ENCODE peak calls at places on chromosome 21, in eight cellular contexts. B is ureter; G is progenitor cell of endocrine pancreas; A is left colon; R is activated CD8-positive, alpha-beta T cell treated with anti-CD3 and anti-CD28 coated beads for 36 hours; S is psoas muscle; Q is cardiac fibroblast; D is T-helper 9 cell. C is an unnamed sample.

GRCh38 chr21:15947707-15948106 is 217.9 kb downstream of the USP25 start:
- DNase-seq in B (no peak), G (no peak), A (no peak), R (no peak), S (no peak), Q (no peak), D (no peak), C (no peak)

GRCh38 chr21:41374867-41375533 is 13.2 kb downstream of the MX2 start:
- DNase-seq in B (no peak), G (no peak), A (no peak), R (peak), S (no peak), Q (no peak), D (no peak), C (no peak)

GRCh38 chr21:32410916-32411315 is 1.6 kb upstream of the EVA1C start:
- DNase-seq in B (no peak), G (no peak), A (no peak), R (no peak), S (no peak), Q (no peak), D (no peak), C (no peak)

GRCh38 chr21:36927718-36928117 is 38.8 kb downstream of the HLCS start:
- DNase-seq in B (peak), G (peak), A (peak), R (peak), S (peak), Q (peak), D (peak), C (peak)

GRCh38 chr21:37437376-37438080 is 71.0 kb downstream of the DYRK1A start:
- DNase-seq in B (no peak), G (no peak), A (no peak), R (no peak), S (no peak), Q (no peak), D (no peak), C (no peak)

GRCh38 chr21:15559612-15560011 is 170.2 kb upstream of the USP25 start:
- DNase-seq in B (no peak), G (no peak), A (no peak), R (no peak), S (no peak), Q (no peak), D (no peak), C (no peak)

GRCh38 chr21:25506887-25507286 is 100.4 kb downstream of the MRPL39 start:
- DNase-seq in B (no peak), G (no peak), A (no peak), R (no peak), S (no peak), Q (no peak), D (no peak), C (no peak)

GRCh38 chr21:18529253-18529652 is 125.7 kb upstream of the TMPRSS15 start:
- DNase-seq in B (no peak), G (no peak), A (no peak), R (no peak), S (no peak), Q (peak), D (no peak), C (no peak)

GRCh38 chr21:39580744-39581143 is 32.0 kb upstream of the B3GALT5 start:
- DNase-seq in B (no peak), G (no peak), A (no peak), R (no peak), S (no peak), Q (no peak), D (no peak), C (no peak)

GRCh38 chr21:25350056-25350455 is 257.2 kb downstream of the MRPL39 start:
- DNase-seq in B (no peak), G (no peak), A (no peak), R (peak), S (no peak), Q (peak), D (no peak), C (no peak)

GRCh38 chr21:44534688-44535087 is 5.3 kb downstream of the KRTAP10-1 start:
- DNase-seq in B (no peak), G (no peak), A (no peak), R (no peak), S (no peak), Q (no peak), D (no peak), C (no peak)

C was measured in heart right ventricle.